ENCODE peak calls at places on chromosomes 7 and 10, in six cellular contexts. One of them, this sample, is unnamed. For H3K9me3, the result is how much of the 10 kb centered on the place peaks cover.

GRCh38 chr10:2980791-2981360 is 86.5 kb upstream of the PFKP start:
- DNase-seq in tibial artery: no peak
- DNase-seq in CD8-positive, alpha-beta memory T cell: no peak
- DNase-seq in gastrocnemius medialis: no peak
- DNase-seq in right lobe of liver: no peak
- DNase-seq in fibroblast of lung: peak
- DNase-seq in this sample: no peak

GRCh38 chr7:92847305-92847704 is 10.9 kb upstream of the CDK6 start:
- DNase-seq in tibial artery: no peak
- DNase-seq in CD8-positive, alpha-beta memory T cell: no peak
- DNase-seq in gastrocnemius medialis: no peak
- DNase-seq in right lobe of liver: no peak
- DNase-seq in fibroblast of lung: no peak
- DNase-seq in this sample: no peak

GRCh38 chr10:35027567-35027966 is 62.6 kb downstream of the CUL2 start:
- DNase-seq in tibial artery: no peak
- DNase-seq in CD8-positive, alpha-beta memory T cell: no peak
- DNase-seq in gastrocnemius medialis: no peak
- DNase-seq in right lobe of liver: no peak
- DNase-seq in fibroblast of lung: peak
- DNase-seq in this sample: no peak

GRCh38 chr10:112045885-112046284 is 137.7 kb downstream of the GPAM start:
- DNase-seq in tibial artery: no peak
- DNase-seq in CD8-positive, alpha-beta memory T cell: no peak
- DNase-seq in gastrocnemius medialis: no peak
- DNase-seq in right lobe of liver: no peak
- DNase-seq in fibroblast of lung: no peak
- DNase-seq in this sample: no peak

GRCh38 chr7:28272461-28272877 is 91.9 kb upstream of the JAZF1 start:
- DNase-seq in tibial artery: no peak
- DNase-seq in CD8-positive, alpha-beta memory T cell: peak
- DNase-seq in gastrocnemius medialis: peak
- DNase-seq in right lobe of liver: peak
- DNase-seq in fibroblast of lung: peak
- DNase-seq in this sample: peak

GRCh38 chr10:107913317-107914294 is 749.1 kb upstream of the SORCS1 start:
- DNase-seq in tibial artery: no peak
- DNase-seq in CD8-positive, alpha-beta memory T cell: no peak
- DNase-seq in gastrocnemius medialis: no peak
- DNase-seq in right lobe of liver: no peak
- DNase-seq in fibroblast of lung: no peak
- DNase-seq in this sample: no peak

GRCh38 chr7:140645166-140645565 is 4.6 kb upstream of the DENND2A start:
- DNase-seq in tibial artery: peak
- DNase-seq in CD8-positive, alpha-beta memory T cell: no peak
- DNase-seq in gastrocnemius medialis: no peak
- DNase-seq in right lobe of liver: no peak
- DNase-seq in fibroblast of lung: no peak
- DNase-seq in this sample: no peak

GRCh38 chr10:33174674-33175073 is 159.8 kb downstream of the NRP1 start:
- DNase-seq in tibial artery: no peak
- DNase-seq in CD8-positive, alpha-beta memory T cell: no peak
- DNase-seq in gastrocnemius medialis: no peak
- DNase-seq in right lobe of liver: no peak
- DNase-seq in fibroblast of lung: no peak
- DNase-seq in this sample: no peak

GRCh38 chr10:93454146-93454545 is 28.0 kb downstream of the MYOF start:
- DNase-seq in tibial artery: no peak
- DNase-seq in CD8-positive, alpha-beta memory T cell: no peak
- DNase-seq in gastrocnemius medialis: no peak
- DNase-seq in right lobe of liver: no peak
- DNase-seq in fibroblast of lung: no peak
- DNase-seq in this sample: no peak

GRCh38 chr7:92880212-92881090 is 44.1 kb upstream of the CDK6 start:
- DNase-seq in tibial artery: no peak
- DNase-seq in CD8-positive, alpha-beta memory T cell: no peak
- DNase-seq in gastrocnemius medialis: no peak
- DNase-seq in right lobe of liver: no peak
- DNase-seq in fibroblast of lung: no peak
- DNase-seq in this sample: no peak

GRCh38 chr10:94292448-94293118 is 70.2 kb downstream of the NOC3L start:
- DNase-seq in tibial artery: no peak
- DNase-seq in CD8-positive, alpha-beta memory T cell: no peak
- DNase-seq in gastrocnemius medialis: peak
- DNase-seq in right lobe of liver: no peak
- DNase-seq in fibroblast of lung: peak
- DNase-seq in this sample: peak

GRCh38 chr7:134504660-134505164 is 22.7 kb upstream of the AKR1B10 start:
- DNase-seq in tibial artery: no peak
- DNase-seq in CD8-positive, alpha-beta memory T cell: no peak
- DNase-seq in gastrocnemius medialis: no peak
- DNase-seq in right lobe of liver: no peak
- DNase-seq in fibroblast of lung: no peak
- DNase-seq in this sample: no peak

GRCh38 chr7:148722340-148723165 is 23.9 kb downstream of the CUL1 start:
- DNase-seq in tibial artery: no peak
- DNase-seq in CD8-positive, alpha-beta memory T cell: peak
- DNase-seq in gastrocnemius medialis: peak
- DNase-seq in right lobe of liver: no peak
- DNase-seq in fibroblast of lung: peak
- DNase-seq in this sample: no peak

GRCh38 chr10:72834183-72834825 is 59.2 kb upstream of the OIT3 start:
- DNase-seq in tibial artery: no peak
- DNase-seq in CD8-positive, alpha-beta memory T cell: peak
- DNase-seq in gastrocnemius medialis: peak
- DNase-seq in right lobe of liver: no peak
- DNase-seq in fibroblast of lung: peak
- DNase-seq in this sample: no peak

GRCh38 chr10:99730026-99730425 is 1.9 kb downstream of the COX15 start:
- DNase-seq in tibial artery: no peak
- DNase-seq in CD8-positive, alpha-beta memory T cell: no peak
- DNase-seq in gastrocnemius medialis: no peak
- DNase-seq in right lobe of liver: no peak
- DNase-seq in fibroblast of lung: peak
- DNase-seq in this sample: no peak

GRCh38 chr10:77943086-77943901 is 16.7 kb upstream of the DLG5 start:
- DNase-seq in tibial artery: no peak
- DNase-seq in CD8-positive, alpha-beta memory T cell: no peak
- DNase-seq in gastrocnemius medialis: peak
- DNase-seq in right lobe of liver: no peak
- DNase-seq in fibroblast of lung: peak
- DNase-seq in this sample: no peak

GRCh38 chr10:27822286-27822685 is 76.7 kb upstream of the MKX start:
- DNase-seq in tibial artery: no peak
- DNase-seq in CD8-positive, alpha-beta memory T cell: no peak
- DNase-seq in gastrocnemius medialis: no peak
- DNase-seq in right lobe of liver: no peak
- DNase-seq in fibroblast of lung: peak
- DNase-seq in this sample: no peak

GRCh38 chr7:155597753-155598140 is 46.7 kb upstream of the RBM33 start:
- DNase-seq in tibial artery: no peak
- DNase-seq in CD8-positive, alpha-beta memory T cell: no peak
- DNase-seq in gastrocnemius medialis: no peak
- DNase-seq in right lobe of liver: no peak
- DNase-seq in fibroblast of lung: no peak
- DNase-seq in this sample: no peak

GRCh38 chr7:96004598-96004997 is 232.2 kb downstream of the DYNC1I1 start:
- DNase-seq in tibial artery: no peak
- DNase-seq in CD8-positive, alpha-beta memory T cell: no peak
- DNase-seq in gastrocnemius medialis: no peak
- DNase-seq in right lobe of liver: no peak
- DNase-seq in fibroblast of lung: peak
- DNase-seq in this sample: no peak

GRCh38 chr10:99799613-99800012 is 17.2 kb downstream of the ABCC2 start:
- DNase-seq in tibial artery: no peak
- DNase-seq in CD8-positive, alpha-beta memory T cell: no peak
- DNase-seq in gastrocnemius medialis: no peak
- DNase-seq in right lobe of liver: no peak
- DNase-seq in fibroblast of lung: no peak
- DNase-seq in this sample: no peak

GRCh38 chr10:117398014-117398413 is 22.8 kb upstream of the PDZD8 start:
- DNase-seq in tibial artery: no peak
- DNase-seq in CD8-positive, alpha-beta memory T cell: no peak
- DNase-seq in gastrocnemius medialis: no peak
- DNase-seq in right lobe of liver: no peak
- DNase-seq in fibroblast of lung: no peak
- DNase-seq in this sample: no peak

GRCh38 chr10:64733980-64734379 is 1212.8 kb downstream of the REEP3 start:
- DNase-seq in tibial artery: no peak
- DNase-seq in CD8-positive, alpha-beta memory T cell: no peak
- DNase-seq in gastrocnemius medialis: no peak
- DNase-seq in right lobe of liver: no peak
- DNase-seq in fibroblast of lung: no peak
- DNase-seq in this sample: no peak

GRCh38 chr10:106655165-106655564 is 509.3 kb downstream of the SORCS1 start:
- DNase-seq in tibial artery: no peak
- DNase-seq in CD8-positive, alpha-beta memory T cell: no peak
- DNase-seq in gastrocnemius medialis: no peak
- DNase-seq in right lobe of liver: no peak
- DNase-seq in fibroblast of lung: no peak
- DNase-seq in this sample: no peak

DNA sequence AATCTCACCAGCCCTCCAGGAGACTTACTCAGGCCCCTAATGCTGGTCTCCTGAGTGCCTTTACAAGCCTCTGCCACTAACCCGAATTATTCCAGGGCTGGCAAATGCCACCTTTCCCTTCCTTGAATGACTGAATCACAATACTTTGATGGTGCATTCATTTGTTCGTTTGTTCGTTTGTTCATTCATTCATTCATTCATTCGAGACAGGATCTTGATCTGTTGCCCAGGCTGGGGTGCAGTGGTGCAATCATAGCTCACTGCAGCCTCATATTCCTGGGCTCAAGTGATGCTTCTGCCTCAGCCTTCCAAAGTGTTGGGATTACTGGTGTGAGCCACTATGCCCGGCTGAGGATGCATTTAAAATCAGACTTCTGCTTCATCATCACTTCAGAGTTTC is 6.0 kb downstream of the ZNF12 start:
- DNase-seq in tibial artery: no peak
- DNase-seq in CD8-positive, alpha-beta memory T cell: no peak
- DNase-seq in gastrocnemius medialis: no peak
- DNase-seq in right lobe of liver: no peak
- DNase-seq in fibroblast of lung: no peak
- DNase-seq in this sample: no peak
- H3K9me3 ChIP-seq in tibial artery: under half
- H3K9me3 ChIP-seq in CD8-positive, alpha-beta memory T cell: under half
- H3K9me3 ChIP-seq in gastrocnemius medialis: under half
- H3K9me3 ChIP-seq in right lobe of liver: under half
- H3K9me3 ChIP-seq in fibroblast of lung: under half
- H3K9me3 ChIP-seq in this sample: under half

DNA sequence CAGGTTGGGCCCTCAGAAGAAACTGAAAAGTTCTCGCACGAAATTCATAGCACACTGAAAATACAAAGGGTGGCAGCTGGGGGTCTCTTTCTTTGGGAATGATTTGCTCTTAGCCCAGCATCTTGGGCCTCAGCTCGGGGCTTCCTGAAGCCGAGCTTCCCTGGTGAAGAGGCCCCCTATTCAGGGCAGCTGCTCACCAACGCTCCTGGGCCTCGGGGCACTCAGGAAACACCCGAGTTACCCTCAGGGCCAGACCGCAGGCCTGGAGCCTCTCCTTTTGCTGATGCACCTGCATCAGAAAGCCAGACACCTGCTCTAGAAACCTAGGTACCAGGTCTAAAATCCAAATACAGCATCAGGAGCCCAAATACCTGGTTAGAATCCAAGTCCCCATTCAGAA is 85.5 kb downstream of the PTPRE start:
- DNase-seq in tibial artery: no peak
- DNase-seq in CD8-positive, alpha-beta memory T cell: no peak
- DNase-seq in gastrocnemius medialis: no peak
- DNase-seq in right lobe of liver: no peak
- DNase-seq in fibroblast of lung: no peak
- DNase-seq in this sample: no peak
- H3K27ac ChIP-seq in tibial artery: peak
- H3K27ac ChIP-seq in CD8-positive, alpha-beta memory T cell: no peak
- H3K27ac ChIP-seq in gastrocnemius medialis: no peak
- H3K27ac ChIP-seq in right lobe of liver: no peak
- H3K27ac ChIP-seq in fibroblast of lung: no peak
- H3K27ac ChIP-seq in this sample: no peak

GRCh38 chr7:61111-61510 is 131.3 kb upstream of the FAM20C start:
- DNase-seq in tibial artery: no peak
- DNase-seq in CD8-positive, alpha-beta memory T cell: no peak
- DNase-seq in gastrocnemius medialis: no peak
- DNase-seq in right lobe of liver: peak
- DNase-seq in fibroblast of lung: no peak
- DNase-seq in this sample: no peak
- H3K9me3 ChIP-seq in tibial artery: under half
- H3K9me3 ChIP-seq in CD8-positive, alpha-beta memory T cell: under half
- H3K9me3 ChIP-seq in gastrocnemius medialis: under half
- H3K9me3 ChIP-seq in right lobe of liver: under half
- H3K9me3 ChIP-seq in fibroblast of lung: under half
- H3K9me3 ChIP-seq in this sample: under half

GRCh38 chr7:106864298-106865081 is 592 bp upstream of the PIK3CG start:
- DNase-seq in tibial artery: no peak
- DNase-seq in CD8-positive, alpha-beta memory T cell: no peak
- DNase-seq in gastrocnemius medialis: no peak
- DNase-seq in right lobe of liver: no peak
- DNase-seq in fibroblast of lung: no peak
- DNase-seq in this sample: no peak

GRCh38 chr7:106867641-106868351 is 2.7 kb downstream of the PIK3CG start:
- DNase-seq in tibial artery: no peak
- DNase-seq in CD8-positive, alpha-beta memory T cell: no peak
- DNase-seq in gastrocnemius medialis: no peak
- DNase-seq in right lobe of liver: no peak
- DNase-seq in fibroblast of lung: no peak
- DNase-seq in this sample: peak

GRCh38 chr7:106863216-106863997 is 1.7 kb upstream of the PIK3CG start:
- DNase-seq in tibial artery: no peak
- DNase-seq in CD8-positive, alpha-beta memory T cell: no peak
- DNase-seq in gastrocnemius medialis: no peak
- DNase-seq in right lobe of liver: no peak
- DNase-seq in fibroblast of lung: no peak
- DNase-seq in this sample: no peak

GRCh38 chr7:106866298-106867281 is 1.5 kb downstream of the PIK3CG start:
- DNase-seq in tibial artery: no peak
- DNase-seq in CD8-positive, alpha-beta memory T cell: no peak
- DNase-seq in gastrocnemius medialis: no peak
- DNase-seq in right lobe of liver: no peak
- DNase-seq in fibroblast of lung: no peak
- DNase-seq in this sample: no peak

GRCh38 chr7:106865130-106866115 is at the start of gene PIK3CG:
- DNase-seq in tibial artery: no peak
- DNase-seq in CD8-positive, alpha-beta memory T cell: peak
- DNase-seq in gastrocnemius medialis: no peak
- DNase-seq in right lobe of liver: no peak
- DNase-seq in fibroblast of lung: no peak
- DNase-seq in this sample: no peak
- H3K27ac ChIP-seq in tibial artery: no peak
- H3K27ac ChIP-seq in CD8-positive, alpha-beta memory T cell: peak
- H3K27ac ChIP-seq in gastrocnemius medialis: no peak
- H3K27ac ChIP-seq in right lobe of liver: peak
- H3K27ac ChIP-seq in fibroblast of lung: no peak
- H3K27ac ChIP-seq in this sample: peak

DNA sequence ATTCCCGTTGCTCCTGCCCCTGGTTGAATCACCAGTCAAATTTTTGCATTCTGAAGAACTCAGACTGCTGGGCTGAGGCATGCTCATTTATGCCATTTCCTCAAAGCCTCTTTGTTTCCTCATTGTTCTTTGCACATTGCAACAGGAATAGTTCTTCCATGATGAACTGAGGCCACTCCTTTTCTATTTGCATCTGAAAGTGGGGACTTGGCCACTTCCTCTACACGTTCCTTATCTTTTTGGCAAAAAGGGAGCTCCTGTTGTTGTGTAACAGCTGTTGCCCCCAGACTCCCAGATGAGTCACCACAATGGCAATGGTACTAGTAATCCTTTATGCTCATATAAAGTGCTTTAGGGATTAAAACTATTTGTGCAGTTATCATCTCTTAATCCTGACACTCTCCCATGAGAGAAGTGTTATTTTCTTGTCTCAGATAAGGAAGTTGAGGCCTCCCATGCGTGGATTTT is 20.1 kb upstream of the ITPRID1 start:
- DNase-seq in tibial artery: no peak
- DNase-seq in CD8-positive, alpha-beta memory T cell: no peak
- DNase-seq in gastrocnemius medialis: no peak
- DNase-seq in right lobe of liver: no peak
- DNase-seq in fibroblast of lung: peak
- DNase-seq in this sample: peak
- H3K9me3 ChIP-seq in tibial artery: under half
- H3K9me3 ChIP-seq in CD8-positive, alpha-beta memory T cell: under half
- H3K9me3 ChIP-seq in gastrocnemius medialis: under half
- H3K9me3 ChIP-seq in right lobe of liver: under half
- H3K9me3 ChIP-seq in fibroblast of lung: under half
- H3K9me3 ChIP-seq in this sample: under half